ENCODE peak calls at places on chromosomes 1 and 21, in seven cellular contexts. I is Calu3, W is GM12865, N is stomach, T is AG04450, M is type B pancreatic cell, Z is BE2C. L is an unnamed sample.

GRCh38 chr21:35147439-35147838 is 98.3 kb upstream of the RUNX1 start:
- DNase-seq in W (no peak), M (no peak), T (no peak), I (peak), N (no peak), Z (no peak), L (no peak)

GRCh38 chr1:220789532-220790147 is 2.9 kb downstream of the MTARC1 start:
- DNase-seq in T (no peak), M (no peak), I (no peak), N (no peak), Z (no peak), W (no peak), L (no peak)

GRCh38 chr1:205275133-205275532 is 46.4 kb downstream of the NUAK2 start:
- DNase-seq in W (no peak), T (no peak), N (peak), Z (no peak), M (no peak), I (no peak), L (no peak)

GRCh38 chr1:15714438-15715136 is 21.5 kb upstream of the SLC25A34 start:
- DNase-seq in W (no peak), N (no peak), I (no peak), T (peak), M (no peak), Z (no peak), L (no peak)

GRCh38 chr1:3207217-3207848 is 138.3 kb downstream of the PRDM16 start:
- DNase-seq in I (no peak), N (no peak), T (no peak), M (no peak), Z (no peak), W (no peak), L (no peak)

GRCh38 chr1:58900401-58900800 is 116.6 kb upstream of the JUN start:
- DNase-seq in N (no peak), Z (no peak), I (no peak), M (no peak), W (no peak), T (no peak), L (peak)

GRCh38 chr1:54001620-54002019 is 16.4 kb downstream of the LDLRAD1 start:
- DNase-seq in M (no peak), W (no peak), N (peak), I (no peak), T (no peak), Z (no peak), L (no peak)

GRCh38 chr1:201573923-201574322 is 35.0 kb downstream of the NAV1 start:
- DNase-seq in M (no peak), Z (no peak), W (no peak), I (no peak), T (no peak), N (no peak), L (no peak)

GRCh38 chr1:59669752-59670312 is 144.9 kb upstream of the HOOK1 start:
- DNase-seq in N (no peak), W (no peak), I (no peak), M (no peak), T (no peak), Z (no peak), L (no peak)

GRCh38 chr1:192914696-192915095 is 105.9 kb downstream of the RGS2 start:
- DNase-seq in M (no peak), Z (no peak), I (no peak), N (no peak), T (no peak), W (no peak), L (no peak)

GRCh38 chr1:35925741-35926140 is 5.2 kb upstream of the AGO3 start:
- DNase-seq in M (no peak), W (no peak), T (peak), I (no peak), N (no peak), Z (peak), L (no peak)

GRCh38 chr1:37034301-37035013 is at the start of gene GRIK3:
- DNase-seq in N (no peak), T (no peak), Z (peak), W (no peak), I (no peak), M (no peak), L (no peak)

GRCh38 chr1:234721476-234722266 is 111.7 kb upstream of the IRF2BP2 start:
- DNase-seq in W (no peak), T (peak), M (no peak), N (peak), I (no peak), Z (no peak), L (no peak)

GRCh38 chr1:232459826-232460225 is 170.1 kb downstream of the SIPA1L2 start:
- DNase-seq in W (no peak), N (no peak), I (no peak), T (no peak), M (no peak), Z (no peak), L (no peak)

GRCh38 chr1:62725255-62725654 is 37.1 kb upstream of the DOCK7 start:
- DNase-seq in Z (no peak), W (peak), T (peak), N (no peak), M (no peak), I (no peak), L (no peak)

GRCh38 chr1:66359815-66360214 is 174.1 kb upstream of the SGIP1 start:
- DNase-seq in N (no peak), Z (no peak), I (no peak), W (no peak), T (no peak), M (no peak), L (no peak)

GRCh38 chr1:43366179-43366578 is 1.6 kb downstream of the ELOVL1 start:
- DNase-seq in T (no peak), Z (no peak), W (peak), M (no peak), I (peak), N (peak), L (no peak)

GRCh38 chr1:17970757-17971156 is 136.8 kb upstream of the IGSF21 start:
- DNase-seq in T (no peak), M (no peak), I (no peak), N (no peak), Z (no peak), W (peak), L (no peak)

GRCh38 chr1:65773391-65773790 is 19.3 kb upstream of the PDE4B start:
- DNase-seq in I (no peak), W (no peak), Z (no peak), T (no peak), N (no peak), M (no peak), L (no peak)

GRCh38 chr1:83799474-83800085 is 199.4 kb downstream of the TTLL7 start:
- DNase-seq in I (no peak), M (no peak), N (no peak), W (no peak), T (no peak), Z (no peak), L (no peak)

GRCh38 chr1:1069061-1069710 is 4.9 kb downstream of the RNF223 start:
- DNase-seq in W (peak), Z (peak), I (peak), M (peak), T (no peak), N (peak), L (no peak)

GRCh38 chr1:86151427-86151826 is 5.1 kb downstream of the COL24A1 start:
- DNase-seq in I (no peak), M (no peak), Z (no peak), T (peak), W (no peak), N (no peak), L (no peak)

GRCh38 chr1:35115459-35116383 is 36.5 kb downstream of the ZMYM1 start:
- DNase-seq in Z (no peak), W (no peak), N (no peak), T (no peak), I (no peak), M (no peak), L (no peak)

GRCh38 chr21:42125571-42126544 is 54.7 kb downstream of the UMODL1 start:
- DNase-seq in N (no peak), Z (no peak), W (no peak), I (no peak), T (peak), M (no peak), L (no peak)
- TF ChIP-seq CTCF in N (no peak), Z (peak), W (no peak), I (no peak), T (peak), M (peak), L (peak)

GRCh38 chr1:207981976-207982375 is 71.1 kb upstream of the CD34 start:
- DNase-seq in T (no peak), Z (peak), M (peak), W (peak), I (peak), N (no peak), L (peak)
- TF ChIP-seq CTCF in T (peak), Z (peak), M (peak), W (peak), I (peak), N (no peak), L (peak)

GRCh38 chr1:78331799-78332198 is 159.0 kb upstream of the PTGFR start:
- DNase-seq in N (no peak), T (no peak), I (no peak), M (no peak), W (no peak), Z (no peak), L (no peak)

GRCh38 chr1:78329475-78329874 is 161.3 kb upstream of the PTGFR start:
- DNase-seq in I (no peak), N (no peak), W (no peak), T (no peak), Z (no peak), M (no peak), L (no peak)

GRCh38 chr1:78334952-78335351 is 155.8 kb upstream of the PTGFR start:
- DNase-seq in M (no peak), N (no peak), W (no peak), Z (no peak), T (no peak), I (no peak), L (no peak)

GRCh38 chr1:78334114-78334513 is 156.7 kb upstream of the PTGFR start:
- DNase-seq in M (no peak), W (no peak), N (no peak), I (no peak), Z (no peak), T (no peak), L (no peak)

DNA sequence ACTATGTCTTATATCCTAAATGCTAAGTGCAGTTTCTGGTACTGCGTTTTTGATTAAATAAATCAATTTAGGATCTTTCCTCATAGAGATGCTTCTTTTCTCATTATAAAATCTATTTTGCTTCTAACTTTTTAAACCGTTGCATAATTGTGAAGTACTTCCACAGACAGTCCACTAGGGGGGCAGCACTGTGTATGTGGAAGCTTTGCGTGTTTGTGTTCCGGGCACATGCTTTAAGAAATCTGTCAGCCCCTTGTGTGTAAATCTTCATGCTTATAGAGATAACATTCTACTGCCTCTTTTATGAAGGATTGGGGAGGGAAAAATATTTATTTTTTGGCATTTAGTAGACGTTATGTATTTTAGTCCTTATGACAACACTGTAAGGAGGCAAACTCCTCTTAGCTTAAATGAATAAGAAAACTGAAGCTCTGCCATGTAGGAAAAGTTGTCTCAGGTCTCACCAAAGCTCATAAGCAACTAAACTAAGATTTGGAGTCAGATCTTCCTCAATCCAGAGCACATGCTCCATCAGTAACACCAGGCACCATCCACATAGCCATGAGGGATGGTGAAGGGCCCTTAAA is 157.3 kb upstream of the PTGFR start:
- DNase-seq in N (no peak), W (peak), T (peak), I (peak), M (no peak), Z (no peak), L (no peak)
- TF ChIP-seq CTCF in N (peak), W (peak), T (peak), I (peak), M (peak), Z (peak), L (peak)

GRCh38 chr1:197399691-197400521 is 131.9 kb downstream of the CRB1 start:
- DNase-seq in W (peak), T (no peak), I (peak), M (no peak), Z (peak), N (no peak), L (no peak)
- TF ChIP-seq CTCF in W (peak), T (peak), I (peak), M (peak), Z (peak), N (no peak), L (peak)

DNA sequence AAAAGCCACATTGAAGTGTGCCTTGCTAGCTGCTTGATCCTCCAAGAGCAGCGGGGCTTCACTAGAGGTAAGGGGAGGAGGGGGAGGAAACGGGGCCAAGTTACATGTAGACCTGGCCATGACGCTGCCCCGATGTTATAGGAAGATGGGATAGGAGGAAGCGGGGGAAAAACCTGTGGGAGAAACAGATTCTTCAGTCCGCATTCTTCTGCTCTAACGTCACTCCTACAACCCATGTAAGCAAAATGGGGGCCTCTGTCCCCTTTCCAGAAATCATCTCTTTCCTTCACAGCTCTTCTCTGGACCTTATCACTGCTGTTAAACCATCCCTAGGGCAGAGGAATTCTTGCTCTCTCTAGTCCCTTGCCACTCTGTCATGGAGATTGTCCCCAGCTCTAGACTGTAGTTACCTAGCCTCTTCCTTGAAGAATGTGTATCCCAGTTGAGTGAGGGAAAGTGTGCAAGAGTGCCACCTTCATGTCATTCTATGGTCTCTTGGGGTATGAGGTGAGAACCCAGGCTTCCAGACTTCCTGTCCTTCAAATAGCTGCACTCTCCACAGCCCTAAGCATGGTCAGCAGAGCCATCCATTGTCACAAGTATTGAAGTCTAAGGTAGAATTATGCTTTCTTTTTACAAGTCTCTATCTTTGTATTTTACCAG is 11.4 kb downstream of the PLEKHO1 start:
- DNase-seq in M (no peak), W (peak), Z (no peak), I (no peak), T (no peak), N (no peak), L (no peak)
- TF ChIP-seq CTCF in M (no peak), W (no peak), Z (no peak), I (no peak), T (no peak), N (no peak), L (no peak)

GRCh38 chr1:182631058-182631677 is 27.0 kb upstream of the RGS16 start:
- DNase-seq in N (no peak), Z (no peak), M (no peak), T (no peak), W (no peak), I (no peak), L (no peak)

GRCh38 chr1:182629674-182630073 is 25.5 kb upstream of the RGS16 start:
- DNase-seq in N (no peak), I (no peak), Z (no peak), W (peak), T (no peak), M (no peak), L (no peak)

GRCh38 chr1:182626527-182626926 is 22.3 kb upstream of the RGS16 start:
- DNase-seq in W (no peak), N (no peak), M (no peak), Z (no peak), I (no peak), T (no peak), L (no peak)

GRCh38 chr1:182630586-182630985 is 26.4 kb upstream of the RGS16 start:
- DNase-seq in T (no peak), N (no peak), I (no peak), W (no peak), Z (no peak), M (no peak), L (no peak)

DNA sequence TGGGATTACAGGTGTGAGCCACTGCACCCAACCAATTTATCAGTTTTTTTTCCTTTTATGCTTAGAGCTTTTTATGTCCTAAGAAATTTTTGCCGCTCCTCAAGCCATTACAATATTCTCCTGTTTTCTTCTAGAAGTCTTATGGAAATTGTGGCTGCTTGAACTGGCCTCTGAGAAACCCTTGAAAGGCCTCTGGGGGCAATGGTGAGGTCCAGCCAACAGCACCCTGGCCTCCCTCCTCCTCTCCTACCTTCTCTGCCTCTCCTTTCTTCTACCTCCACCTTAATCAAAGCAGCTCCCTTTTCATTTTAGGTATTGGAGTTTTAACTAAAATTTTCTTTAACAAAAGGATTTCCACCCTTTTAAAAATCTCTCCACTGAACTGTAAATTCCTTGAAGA is 24.5 kb upstream of the RGS16 start:
- DNase-seq in N (no peak), I (no peak), M (no peak), Z (no peak), T (no peak), W (no peak), L (no peak)
- TF ChIP-seq CTCF in N (no peak), I (no peak), M (no peak), Z (no peak), T (no peak), W (no peak), L (no peak)

DNA sequence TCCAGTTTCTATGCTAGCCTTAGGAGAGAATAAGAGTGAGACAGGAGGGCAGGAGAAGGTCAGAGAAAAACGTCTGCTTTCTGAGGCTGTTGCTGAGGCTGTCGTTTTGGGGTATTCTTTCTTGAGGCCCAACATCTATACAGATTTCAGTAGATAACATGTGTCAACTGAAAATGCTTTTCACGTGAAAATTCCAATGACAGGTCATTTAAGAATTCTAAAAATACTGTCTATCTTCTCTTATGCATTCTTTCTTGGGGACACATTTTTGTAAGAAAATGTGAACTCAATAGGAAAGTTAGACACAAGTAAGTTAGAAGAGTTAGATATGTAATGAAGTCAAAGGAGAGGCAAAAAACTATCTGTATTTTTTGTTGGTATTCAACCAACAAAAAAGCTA is 150.8 kb downstream of the TGFB2 start:
- DNase-seq in I (no peak), Z (no peak), W (no peak), M (no peak), T (no peak), N (no peak), L (no peak)
- TF ChIP-seq CTCF in I (no peak), Z (no peak), W (no peak), M (no peak), T (no peak), N (no peak), L (no peak)

GRCh38 chr1:150548632-150549495 is at the start of gene ADAMTSL4:
- DNase-seq in Z (peak), M (no peak), W (peak), I (peak), T (no peak), N (peak), L (no peak)
- TF ChIP-seq CTCF in Z (no peak), M (peak), W (no peak), I (no peak), T (peak), N (no peak), L (peak)

GRCh38 chr1:9097947-9098705 is 28.7 kb upstream of the SLC2A5 start:
- DNase-seq in T (no peak), I (no peak), W (no peak), Z (no peak), N (no peak), M (no peak), L (no peak)

GRCh38 chr1:9101510-9102146 is 27.3 kb downstream of the GPR157 start:
- DNase-seq in T (peak), Z (peak), M (no peak), I (peak), W (peak), N (no peak), L (no peak)

GRCh38 chr1:9100471-9101043 is 28.3 kb downstream of the GPR157 start:
- DNase-seq in M (no peak), N (no peak), T (no peak), W (no peak), Z (no peak), I (no peak), L (no peak)

GRCh38 chr1:9095818-9096217 is 26.4 kb upstream of the SLC2A5 start:
- DNase-seq in I (no peak), T (no peak), Z (no peak), M (no peak), N (no peak), W (no peak), L (no peak)

DNA sequence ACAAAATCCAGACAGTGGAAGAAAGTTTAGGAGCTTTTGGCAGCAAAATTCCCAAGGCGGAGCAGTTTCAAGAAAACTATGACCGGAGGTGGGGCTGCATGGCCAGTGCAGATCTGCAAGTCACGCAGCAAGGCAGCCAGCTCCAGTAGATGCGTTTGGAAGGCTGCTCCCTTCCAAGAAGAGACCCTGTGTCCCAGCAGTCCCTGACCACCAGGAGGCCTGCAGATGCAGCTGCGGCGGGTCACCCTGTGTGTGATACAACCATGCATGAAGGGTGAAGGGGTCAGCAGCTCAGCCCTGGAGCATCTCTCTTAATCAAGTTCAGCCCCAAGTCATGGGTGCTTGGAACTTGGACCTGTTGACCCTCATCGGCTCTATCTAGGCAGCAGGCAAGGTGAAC is 29.3 kb downstream of the GPR157 start:
- DNase-seq in N (no peak), I (no peak), Z (no peak), T (no peak), M (no peak), W (no peak), L (no peak)
- TF ChIP-seq CTCF in N (no peak), I (no peak), Z (no peak), T (no peak), M (no peak), W (no peak), L (no peak)